ENCODE peak calls at places on chromosomes 2 and 18, in six cellular contexts. B is globus pallidus; M is activated naive CD4-positive, alpha-beta T cell; C is small intestine; A is caudate nucleus; Q is AG08396. O is an unnamed sample.

GRCh38 chr2:134736167-134736885 is 17.5 kb upstream of the TMEM163 start:
- DNase-seq in B (no peak), C (no peak), Q (peak; percentile 55), M (no peak), A (no peak), O (no peak)

GRCh38 chr2:40049782-40050181 is 270.7 kb upstream of the THUMPD2 start:
- DNase-seq in M (no peak), Q (no peak), A (no peak), B (no peak), C (no peak), O (no peak)

GRCh38 chr2:114550895-114551793 is 108.7 kb downstream of the DPP10 start:
- DNase-seq in C (peak; percentile 84), M (no peak), Q (peak; percentile 22), B (peak; percentile 36), A (peak; percentile 68), O (peak; percentile 11)

GRCh38 chr18:66534110-66534509 is 69.8 kb downstream of the CDH19 start:
- DNase-seq in C (no peak), Q (no peak), A (no peak), B (no peak), M (no peak), O (no peak)

GRCh38 chr18:39389800-39390379 is 1824.3 kb upstream of the CELF4 start:
- DNase-seq in Q (no peak), M (no peak), C (no peak), A (no peak), B (no peak), O (no peak)

GRCh38 chr2:140567734-140568133 is 1563.1 kb downstream of the LRP1B start:
- DNase-seq in C (no peak), M (no peak), A (no peak), Q (no peak), B (no peak), O (no peak)

GRCh38 chr2:62844311-62845090 is 139.0 kb downstream of the EHBP1 start:
- DNase-seq in M (no peak), B (no peak), A (no peak), C (no peak), Q (no peak), O (no peak)

GRCh38 chr2:157784823-157785175 is 91.3 kb downstream of the ACVR1 start:
- DNase-seq in B (no peak), C (no peak), A (no peak), M (no peak), Q (no peak), O (no peak)